ENCODE peak calls at places on chromosomes 1 and 21, in four cellular contexts. One of them, this sample, is unnamed. For H3K4me1 and H3K36me3, the result is how much of the 10 kb centered on the place peaks cover.

GRCh38 chr1:228345201-228345930 is 61.3 kb downstream of the TRIM11 start:
- DNase-seq in PC-3: no peak
- DNase-seq in CD8-positive, alpha-beta T cell: no peak
- DNase-seq in kidney: peak
- DNase-seq in this sample: no peak

GRCh38 chr21:42406846-42407245 is 3.1 kb downstream of the UBASH3A start:
- DNase-seq in PC-3: no peak
- DNase-seq in CD8-positive, alpha-beta T cell: no peak
- DNase-seq in kidney: no peak
- DNase-seq in this sample: no peak

GRCh38 chr1:54001620-54002019 is 16.4 kb downstream of the LDLRAD1 start:
- DNase-seq in PC-3: no peak
- DNase-seq in CD8-positive, alpha-beta T cell: no peak
- DNase-seq in kidney: no peak
- DNase-seq in this sample: no peak

GRCh38 chr1:230084408-230085177 is 17.6 kb downstream of the GALNT2 start:
- DNase-seq in PC-3: peak
- DNase-seq in CD8-positive, alpha-beta T cell: no peak
- DNase-seq in kidney: no peak
- DNase-seq in this sample: peak

GRCh38 chr1:106173101-106173500 is 883.4 kb upstream of the PRMT6 start:
- DNase-seq in PC-3: no peak
- DNase-seq in CD8-positive, alpha-beta T cell: no peak
- DNase-seq in kidney: no peak
- DNase-seq in this sample: no peak

GRCh38 chr21:35427320-35428040 is 378.4 kb upstream of the RUNX1 start:
- DNase-seq in PC-3: no peak
- DNase-seq in CD8-positive, alpha-beta T cell: no peak
- DNase-seq in kidney: no peak
- DNase-seq in this sample: no peak

GRCh38 chr21:41622831-41623548 is 115.0 kb upstream of the TMPRSS2 start:
- DNase-seq in PC-3: peak
- DNase-seq in CD8-positive, alpha-beta T cell: no peak
- DNase-seq in kidney: no peak
- DNase-seq in this sample: no peak

GRCh38 chr1:77756052-77756754 is 3.4 kb downstream of the USP33 start:
- DNase-seq in PC-3: no peak
- DNase-seq in CD8-positive, alpha-beta T cell: no peak
- DNase-seq in kidney: no peak
- DNase-seq in this sample: no peak

GRCh38 chr1:7705048-7705907 is 65.8 kb upstream of the VAMP3 start:
- DNase-seq in PC-3: no peak
- DNase-seq in CD8-positive, alpha-beta T cell: peak
- DNase-seq in kidney: no peak
- DNase-seq in this sample: peak

GRCh38 chr1:172993640-172994039 is 57.1 kb downstream of the TNFSF18 start:
- DNase-seq in PC-3: no peak
- DNase-seq in CD8-positive, alpha-beta T cell: no peak
- DNase-seq in kidney: no peak
- DNase-seq in this sample: no peak

GRCh38 chr1:100671604-100672003 is 47.9 kb upstream of the VCAM1 start:
- DNase-seq in PC-3: peak
- DNase-seq in CD8-positive, alpha-beta T cell: no peak
- DNase-seq in kidney: no peak
- DNase-seq in this sample: no peak

GRCh38 chr1:18575620-18576019 is 55.0 kb upstream of the PAX7 start:
- DNase-seq in PC-3: peak
- DNase-seq in CD8-positive, alpha-beta T cell: peak
- DNase-seq in kidney: no peak
- DNase-seq in this sample: peak

GRCh38 chr1:40316595-40317393 is at the start of gene COL9A2:
- DNase-seq in PC-3: peak
- DNase-seq in CD8-positive, alpha-beta T cell: peak
- DNase-seq in kidney: peak
- DNase-seq in this sample: peak

GRCh38 chr1:203406446-203407045 is 55.6 kb upstream of the FMOD start:
- DNase-seq in PC-3: no peak
- DNase-seq in CD8-positive, alpha-beta T cell: no peak
- DNase-seq in kidney: peak
- DNase-seq in this sample: no peak
- H3K4me1 ChIP-seq in PC-3: under half
- H3K4me1 ChIP-seq in CD8-positive, alpha-beta T cell: under half
- H3K4me1 ChIP-seq in kidney: under half
- H3K4me1 ChIP-seq in this sample: under half

DNA sequence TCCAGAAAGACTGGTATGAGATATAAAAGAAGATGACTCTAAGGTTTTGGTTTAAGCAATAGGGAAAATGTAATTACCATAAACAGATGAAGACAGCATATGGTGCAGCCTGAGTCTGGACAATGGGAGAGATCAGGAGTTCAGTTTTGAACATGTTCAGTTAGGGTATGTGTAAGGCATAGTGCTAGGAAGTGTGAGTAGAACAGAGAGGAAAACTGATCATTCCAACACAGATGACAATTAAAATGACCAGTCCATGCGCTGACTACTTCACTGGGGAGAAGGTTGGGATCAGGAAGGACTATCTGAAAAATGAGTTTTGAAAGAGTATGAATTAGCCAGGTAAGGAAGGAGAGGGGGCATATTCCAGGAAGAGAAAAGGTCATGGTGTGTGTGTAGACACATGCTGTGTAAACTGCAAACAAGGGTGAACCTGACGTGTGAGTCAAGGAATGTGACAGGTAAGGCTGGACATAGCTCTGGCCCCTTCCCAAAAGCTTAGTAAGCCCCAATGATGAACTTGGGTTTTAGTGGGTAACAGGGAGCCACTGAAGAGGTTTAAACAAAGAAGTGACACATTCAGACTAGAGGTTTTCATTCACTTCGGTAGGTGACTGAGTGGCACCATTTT is 36.9 kb downstream of the EGLN1 start:
- DNase-seq in PC-3: peak
- DNase-seq in CD8-positive, alpha-beta T cell: no peak
- DNase-seq in kidney: no peak
- DNase-seq in this sample: no peak
- H3K27ac ChIP-seq in PC-3: peak
- H3K27ac ChIP-seq in CD8-positive, alpha-beta T cell: no peak
- H3K27ac ChIP-seq in kidney: peak
- H3K27ac ChIP-seq in this sample: no peak

DNA sequence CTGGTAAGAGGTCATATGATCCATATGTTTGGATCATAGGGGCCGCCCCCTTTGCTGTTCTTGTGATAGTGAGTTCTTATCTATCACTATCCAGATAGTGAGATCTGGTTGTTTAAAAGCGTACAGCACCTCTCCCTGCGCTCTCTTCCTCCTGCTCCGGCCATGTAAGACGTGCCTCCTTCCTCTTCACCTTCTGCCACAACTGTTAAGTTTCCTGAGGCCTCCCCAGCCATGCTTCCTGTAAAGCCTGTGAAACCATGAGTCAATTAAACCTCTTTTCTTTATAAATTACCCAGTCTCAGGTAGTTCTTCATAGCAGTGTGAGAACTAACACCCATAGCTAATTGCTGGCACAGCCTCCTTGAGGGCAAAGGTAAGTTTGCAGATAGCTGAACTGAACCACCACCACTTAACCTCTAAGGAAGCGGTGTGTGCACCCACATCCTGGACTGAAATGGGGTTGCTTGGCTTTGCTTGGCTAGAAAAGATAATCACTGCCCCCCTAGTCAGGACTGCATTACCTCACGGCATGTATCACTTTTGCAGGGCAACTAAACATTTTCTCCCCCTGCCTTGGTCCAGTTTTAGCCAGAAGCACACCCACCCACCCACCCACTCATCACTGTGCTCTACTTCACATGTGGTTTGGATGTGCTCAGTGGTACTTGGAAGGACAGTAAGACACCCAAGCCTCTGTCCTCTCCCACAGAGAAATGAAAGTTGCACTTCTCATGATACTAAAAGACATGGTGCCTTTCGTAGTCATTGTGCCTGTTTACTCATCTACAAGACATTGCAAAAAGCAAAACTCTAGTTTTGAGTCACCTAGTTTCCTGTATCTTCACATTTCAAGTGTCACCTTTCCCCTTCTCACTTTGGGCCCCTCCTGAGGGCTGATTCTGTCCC is 23.1 kb upstream of the PTAFR start:
- DNase-seq in PC-3: no peak
- DNase-seq in CD8-positive, alpha-beta T cell: peak
- DNase-seq in kidney: no peak
- DNase-seq in this sample: peak
- H3K36me3 ChIP-seq in PC-3: under half
- H3K36me3 ChIP-seq in CD8-positive, alpha-beta T cell: under half
- H3K36me3 ChIP-seq in kidney: under half
- H3K36me3 ChIP-seq in this sample: under half

GRCh38 chr1:206705744-206706297 is 21.1 kb downstream of the MAPKAPK2 start:
- DNase-seq in PC-3: no peak
- DNase-seq in CD8-positive, alpha-beta T cell: no peak
- DNase-seq in kidney: no peak
- DNase-seq in this sample: no peak
- H3K4me1 ChIP-seq in PC-3: under half
- H3K4me1 ChIP-seq in CD8-positive, alpha-beta T cell: half or more
- H3K4me1 ChIP-seq in kidney: half or more
- H3K4me1 ChIP-seq in this sample: half or more

DNA sequence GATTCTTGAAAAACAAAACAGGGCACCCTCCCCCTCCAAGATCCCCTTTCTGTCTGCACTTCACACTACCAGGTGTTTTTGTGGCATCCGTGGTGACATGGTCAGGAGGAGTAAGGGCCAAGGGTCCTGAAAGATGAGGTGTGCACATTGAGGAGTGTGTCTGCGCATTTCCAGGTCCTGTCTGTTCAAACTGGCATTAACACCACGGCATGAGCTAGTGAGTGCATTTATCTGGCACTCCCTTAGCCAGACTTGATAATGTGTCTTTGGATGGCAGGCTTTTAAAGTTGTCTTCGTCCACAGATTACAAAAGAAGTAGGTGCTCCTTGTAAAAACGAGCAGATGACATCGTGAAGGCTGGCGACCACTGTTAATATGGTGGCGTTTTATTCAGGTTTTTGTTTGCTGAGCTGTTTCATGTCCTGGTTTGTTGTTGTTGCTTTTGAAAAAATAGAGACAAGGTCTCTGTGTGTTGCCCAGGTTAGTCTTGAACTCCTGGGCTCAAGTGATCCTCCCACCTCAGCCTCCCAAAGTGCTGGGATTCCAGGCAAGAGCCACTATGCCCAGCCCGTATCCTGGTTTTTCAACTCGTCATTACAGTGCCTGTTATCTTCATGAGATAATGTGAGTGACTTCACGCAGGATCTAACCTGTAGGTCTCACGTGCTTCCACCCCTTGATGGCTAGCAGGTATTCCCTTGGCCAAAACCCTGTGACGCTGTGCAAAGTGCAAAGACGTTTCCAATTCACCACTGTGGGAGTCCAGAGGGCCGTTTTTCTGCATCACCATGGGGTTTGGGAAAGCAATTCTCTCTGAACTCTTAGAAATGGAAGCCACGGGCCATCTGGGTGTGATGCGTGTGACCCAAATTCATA is 4.2 kb downstream of the TMEM51 start:
- DNase-seq in PC-3: no peak
- DNase-seq in CD8-positive, alpha-beta T cell: no peak
- DNase-seq in kidney: no peak
- DNase-seq in this sample: no peak
- H3K27ac ChIP-seq in PC-3: peak
- H3K27ac ChIP-seq in CD8-positive, alpha-beta T cell: no peak
- H3K27ac ChIP-seq in kidney: peak
- H3K27ac ChIP-seq in this sample: no peak

DNA sequence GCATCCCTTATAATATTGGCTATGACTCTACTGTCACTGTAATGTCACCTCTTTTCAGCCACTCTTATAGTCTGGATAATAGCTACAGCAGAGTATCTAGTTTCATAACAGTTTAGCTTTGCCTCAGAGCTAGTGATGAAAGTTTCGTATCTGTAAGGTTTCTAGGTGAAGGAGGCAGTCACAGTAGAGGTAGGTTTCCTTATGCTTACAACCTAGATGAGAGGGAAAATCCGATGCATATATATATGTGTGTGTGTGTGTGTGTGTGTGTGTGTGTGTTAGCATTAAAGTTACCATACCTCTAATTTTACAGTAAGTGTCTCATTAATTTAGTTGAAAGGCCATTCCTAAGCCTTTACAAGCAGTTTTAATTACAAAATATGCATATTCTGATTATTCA is 2.2 kb upstream of the TOR1AIP2 start:
- DNase-seq in PC-3: no peak
- DNase-seq in CD8-positive, alpha-beta T cell: no peak
- DNase-seq in kidney: no peak
- DNase-seq in this sample: no peak
- H3K36me3 ChIP-seq in PC-3: under half
- H3K36me3 ChIP-seq in CD8-positive, alpha-beta T cell: under half
- H3K36me3 ChIP-seq in kidney: under half
- H3K36me3 ChIP-seq in this sample: under half